ENCODE peak calls at places on chromosomes 5 and 9, in seven cellular contexts. Z, L, S, B, Q, C and I are unnamed samples. For H3K27me3, the result is how much of the 10 kb centered on the place peaks cover.

GRCh38 chr9:127214421-127215265 is 49.9 kb upstream of the GARNL3 start:
- DNase-seq in S (peak), C (peak), Z (peak), L (no peak), B (peak), Q (no peak), I (no peak)

GRCh38 chr5:24535646-24536045 is 109.1 kb downstream of the CDH10 start:
- DNase-seq in S (no peak), Z (peak), Q (no peak), C (no peak), L (no peak), B (no peak), I (no peak)

GRCh38 chr5:111680737-111681413 is 76.1 kb downstream of the NREP start:
- DNase-seq in S (no peak), Z (no peak), B (peak), C (no peak), L (peak), Q (peak), I (peak)

GRCh38 chr5:59099270-59099994 is 516.6 kb downstream of the RAB3C start:
- DNase-seq in S (no peak), Q (no peak), L (peak), C (peak), Z (no peak), B (no peak), I (no peak)

GRCh38 chr9:99307846-99308245 is 85.8 kb downstream of the SEC61B start:
- DNase-seq in Z (no peak), L (no peak), S (no peak), C (no peak), Q (no peak), B (no peak), I (no peak)

GRCh38 chr5:74546796-74547195 is 93.7 kb downstream of the ENC1 start:
- DNase-seq in Q (no peak), S (no peak), C (no peak), L (no peak), B (no peak), Z (no peak), I (no peak)

GRCh38 chr5:137220523-137220927 is 278.6 kb downstream of the SPOCK1 start:
- DNase-seq in C (no peak), Q (no peak), Z (peak), B (peak), L (peak), S (no peak), I (peak)

GRCh38 chr5:134567651-134568338 is 42.3 kb downstream of the JADE2 start:
- DNase-seq in C (no peak), Z (no peak), L (no peak), Q (no peak), S (peak), B (no peak), I (no peak)

GRCh38 chr9:89519393-89519805 is 21.5 kb upstream of the SEMA4D start:
- DNase-seq in Q (no peak), S (peak), B (no peak), C (no peak), L (no peak), Z (no peak), I (no peak)

GRCh38 chr5:178310130-178310865 is 77.7 kb upstream of the PHYKPL start:
- DNase-seq in B (peak), Z (no peak), Q (peak), C (no peak), S (peak), L (no peak), I (no peak)

GRCh38 chr9:136363106-136363605 is 388 bp downstream of the DNLZ start:
- DNase-seq in B (peak), Z (peak), C (peak), Q (peak), S (peak), L (peak), I (peak)

GRCh38 chr5:78610163-78610583 is 38.4 kb downstream of the LHFPL2 start:
- DNase-seq in C (no peak), B (no peak), L (no peak), S (no peak), Z (no peak), Q (no peak), I (no peak)

GRCh38 chr5:5289537-5289936 is 132.9 kb upstream of the ICE1 start:
- DNase-seq in L (no peak), B (no peak), S (no peak), Z (no peak), C (no peak), Q (no peak), I (no peak)

GRCh38 chr5:172818081-172818480 is 16.0 kb upstream of the ERGIC1 start:
- DNase-seq in L (no peak), S (no peak), B (no peak), Q (no peak), Z (no peak), C (no peak), I (no peak)

GRCh38 chr5:158837908-158838307 is 261.8 kb downstream of the EBF1 start:
- DNase-seq in B (no peak), L (no peak), S (no peak), Z (no peak), Q (no peak), C (no peak), I (no peak)

GRCh38 chr9:114786251-114786650 is 19.6 kb downstream of the TNFSF15 start:
- DNase-seq in B (no peak), C (no peak), L (no peak), Q (no peak), S (no peak), Z (no peak), I (no peak)

GRCh38 chr5:177402271-177403043 is 2.0 kb upstream of the PFN3 start:
- DNase-seq in Q (peak), B (peak), S (peak), Z (peak), L (peak), C (peak), I (no peak)

GRCh38 chr9:125654121-125654520 is 52.9 kb downstream of the MAPKAP1 start:
- DNase-seq in Q (no peak), S (no peak), L (no peak), Z (peak), C (no peak), B (no peak), I (no peak)

GRCh38 chr9:129609486-129610192 is 11.3 kb downstream of the C9orf50 start:
- DNase-seq in L (no peak), Z (no peak), S (peak), C (peak), B (peak), Q (peak), I (no peak)

GRCh38 chr9:136090060-136090735 is 4.9 kb downstream of the NACC2 start:
- DNase-seq in B (peak), L (no peak), S (no peak), Q (peak), Z (no peak), C (no peak), I (no peak)

GRCh38 chr9:93467062-93467416 is 13.7 kb upstream of the FAM120AOS start:
- DNase-seq in Q (no peak), L (no peak), S (no peak), Z (no peak), C (no peak), B (no peak), I (no peak)

GRCh38 chr5:102681403-102681983 is 73.6 kb upstream of the PAM start:
- DNase-seq in L (no peak), S (no peak), Z (peak), C (peak), B (peak), Q (peak), I (no peak)

GRCh38 chr9:117340422-117340821 is 74.4 kb downstream of the ASTN2 start:
- DNase-seq in Q (no peak), C (no peak), B (no peak), L (no peak), Z (no peak), S (no peak), I (no peak)

GRCh38 chr5:53642006-53642405 is 81.6 kb downstream of the NDUFS4 start:
- DNase-seq in L (peak), S (no peak), C (no peak), B (no peak), Z (no peak), Q (no peak), I (peak)

GRCh38 chr9:118148990-118149389 is 444.8 kb downstream of the TLR4 start:
- DNase-seq in C (no peak), S (no peak), B (no peak), Q (no peak), Z (peak), L (no peak), I (no peak)

GRCh38 chr5:158498959-158499679 is 600.6 kb downstream of the EBF1 start:
- DNase-seq in Q (no peak), C (no peak), B (no peak), S (no peak), L (no peak), Z (no peak), I (no peak)

GRCh38 chr5:33102551-33102950 is 338.2 kb upstream of the TARS1 start:
- DNase-seq in S (no peak), Q (no peak), L (no peak), Z (no peak), B (no peak), C (no peak), I (no peak)

GRCh38 chr5:145776886-145777285 is 58.3 kb downstream of the PRELID2 start:
- DNase-seq in S (no peak), C (no peak), Q (no peak), B (no peak), L (no peak), Z (no peak), I (no peak)

GRCh38 chr9:80892703-80893102 is 796.6 kb downstream of the TLE1 start:
- DNase-seq in Q (no peak), S (no peak), C (no peak), B (no peak), L (no peak), Z (no peak), I (no peak)

GRCh38 chr5:31048282-31048974 is 145.1 kb upstream of the CDH6 start:
- DNase-seq in Q (no peak), Z (no peak), S (no peak), B (no peak), L (no peak), C (no peak), I (no peak)

GRCh38 chr5:34626036-34626435 is 30.1 kb upstream of the RAI14 start:
- DNase-seq in B (no peak), Z (no peak), Q (no peak), L (no peak), C (no peak), S (no peak), I (no peak)

DNA sequence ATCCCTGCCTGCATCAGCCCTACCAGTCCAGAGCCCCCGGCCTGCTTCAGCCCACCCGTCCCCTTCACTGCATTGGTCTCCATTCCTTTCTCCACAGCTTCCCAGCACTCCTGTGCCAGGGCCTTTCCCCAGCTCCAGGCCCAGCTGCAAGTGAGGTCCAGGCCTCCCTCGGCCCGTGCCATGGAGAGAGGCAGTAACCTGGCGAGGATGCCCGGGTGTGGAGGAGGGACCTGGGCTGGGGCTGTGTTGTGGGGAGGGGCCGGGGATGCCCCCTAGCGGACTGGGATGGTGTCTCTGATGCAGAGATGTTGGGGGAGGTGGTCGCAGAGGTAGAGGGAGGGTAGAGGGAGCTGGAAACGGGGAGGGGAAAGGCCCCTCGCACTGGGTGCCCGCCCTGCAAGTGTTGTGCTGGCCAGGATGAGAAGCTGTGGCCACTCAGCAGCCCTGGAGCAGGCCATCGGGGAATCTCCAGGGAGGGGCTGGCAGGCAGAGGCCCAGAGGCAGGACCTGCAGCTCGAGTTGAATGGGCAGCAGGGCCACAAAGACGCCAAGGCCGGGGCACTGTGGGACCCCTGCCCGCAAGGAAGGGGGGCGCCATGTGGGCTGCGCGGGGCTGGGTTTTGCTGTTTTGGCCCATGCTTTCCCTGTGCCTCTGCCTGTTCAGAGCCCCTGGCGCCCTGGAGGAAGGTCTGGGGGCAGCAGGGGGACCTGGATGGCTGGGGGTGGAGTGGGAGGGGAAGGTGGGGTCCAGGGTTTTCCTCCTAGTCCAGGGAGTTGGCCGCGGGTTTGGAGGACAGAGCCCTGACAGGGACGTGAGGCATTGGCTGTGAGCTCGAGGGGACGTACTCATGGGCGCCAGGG is 26.0 kb upstream of the NKD2 start:
- DNase-seq in Q (no peak), C (no peak), B (peak), S (no peak), Z (peak), L (no peak), I (no peak)
- TF ChIP-seq CTCF in Q (no peak), C (no peak), B (peak), S (no peak), Z (peak), L (no peak), I (peak)

DNA sequence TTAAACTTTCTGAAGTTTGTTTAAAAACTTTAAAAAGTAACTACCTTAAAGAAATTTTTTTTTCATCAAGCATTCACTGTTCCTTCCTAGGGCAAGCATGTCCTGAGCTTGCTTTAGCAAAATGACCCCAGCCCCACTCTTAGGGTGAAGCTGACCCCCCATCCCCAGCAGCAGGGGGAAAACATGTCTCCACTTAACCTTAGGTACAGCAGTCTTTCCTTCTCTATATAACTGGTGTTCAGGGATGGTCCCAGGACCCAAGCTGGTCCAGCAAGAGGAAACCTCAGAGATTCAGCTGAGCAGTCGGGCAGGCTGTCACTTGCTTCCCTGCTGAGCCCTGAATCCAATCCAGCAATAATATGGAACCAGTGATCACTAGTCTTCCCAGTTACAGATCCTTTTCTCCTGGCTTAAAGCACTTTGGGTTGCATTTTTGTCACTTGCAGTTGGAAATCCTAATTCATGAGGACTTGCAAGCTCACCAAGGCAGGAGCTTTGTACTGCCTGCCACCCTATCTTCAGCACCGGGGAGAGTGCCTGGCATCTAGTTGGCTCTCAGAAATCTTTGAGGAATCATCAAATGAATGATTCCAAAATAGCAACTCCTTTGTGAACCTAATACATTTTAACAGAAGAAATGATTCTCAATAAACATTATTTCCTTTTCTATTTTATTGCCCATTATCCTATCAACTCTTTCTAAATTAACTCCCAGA is 91.2 kb downstream of the FSTL4 start:
- DNase-seq in L (no peak), B (no peak), Z (no peak), C (no peak), Q (no peak), S (no peak), I (no peak)
- H3K4me3 ChIP-seq in L (no peak), B (no peak), Z (no peak), C (no peak), Q (no peak), S (no peak), I (no peak)

DNA sequence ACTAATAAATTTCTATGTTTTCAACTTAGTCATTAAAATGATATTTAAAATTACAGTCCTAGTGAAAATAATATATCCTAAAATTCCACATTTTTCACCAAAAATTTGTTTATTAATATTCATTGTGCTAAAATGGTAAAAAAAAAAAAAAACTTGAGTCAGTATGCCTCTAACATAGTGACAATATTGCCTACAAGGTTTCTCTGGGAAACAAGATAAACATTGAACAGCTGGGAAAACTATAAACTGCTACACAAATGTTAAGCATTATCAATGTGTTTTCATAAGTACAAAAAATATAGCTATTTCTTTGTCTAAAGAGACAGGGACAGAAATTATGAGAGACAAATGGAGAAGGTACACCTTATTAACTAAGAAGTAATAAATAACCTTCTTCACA is 85.3 kb downstream of the DTWD2 start:
- DNase-seq in C (no peak), S (no peak), Z (no peak), Q (no peak), B (no peak), L (no peak), I (no peak)
- H3K27me3 ChIP-seq in C (under half), S (under half), Z (under half), Q (under half), B (under half), L (under half), I (under half)

DNA sequence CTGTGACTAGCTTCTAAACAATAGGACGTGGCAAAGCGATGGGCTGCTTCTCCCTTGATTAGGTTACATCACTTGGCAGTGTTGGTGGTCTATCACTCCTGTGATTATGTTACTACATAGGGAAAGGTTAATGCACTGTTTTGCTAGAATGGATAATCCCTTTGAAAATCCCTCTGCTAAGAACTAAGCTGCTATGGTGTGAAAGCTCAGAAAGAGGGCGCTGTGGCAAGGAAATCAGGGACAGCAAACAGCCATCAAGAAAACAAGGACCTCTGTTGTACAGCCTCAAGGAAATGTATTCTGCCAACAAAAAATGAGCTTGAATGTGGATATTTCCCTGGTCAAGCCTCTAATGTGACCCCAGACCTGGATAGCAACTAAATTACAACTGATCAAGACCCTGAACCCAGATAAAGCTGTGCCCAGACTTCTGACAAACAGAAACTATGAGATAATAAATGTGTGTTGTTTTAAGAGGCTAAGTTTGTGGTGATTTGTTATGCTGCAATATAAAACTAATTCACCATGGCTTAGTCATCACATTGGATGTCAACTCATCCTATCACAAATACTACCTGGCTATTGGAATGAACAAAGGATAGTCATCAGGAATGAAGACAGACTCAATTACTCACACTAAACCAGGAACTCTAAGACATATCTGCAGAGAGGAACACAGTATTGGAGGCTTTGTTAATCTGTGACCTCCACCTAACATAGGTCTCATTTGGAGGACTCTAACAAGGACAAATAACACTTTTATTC is 1215.9 kb downstream of the EFNA5 start:
- DNase-seq in C (no peak), L (peak), S (no peak), Z (peak), B (peak), Q (no peak), I (no peak)
- TF ChIP-seq CTCF in C (no peak), L (peak), S (no peak), Z (peak), B (peak), Q (no peak), I (peak)

DNA sequence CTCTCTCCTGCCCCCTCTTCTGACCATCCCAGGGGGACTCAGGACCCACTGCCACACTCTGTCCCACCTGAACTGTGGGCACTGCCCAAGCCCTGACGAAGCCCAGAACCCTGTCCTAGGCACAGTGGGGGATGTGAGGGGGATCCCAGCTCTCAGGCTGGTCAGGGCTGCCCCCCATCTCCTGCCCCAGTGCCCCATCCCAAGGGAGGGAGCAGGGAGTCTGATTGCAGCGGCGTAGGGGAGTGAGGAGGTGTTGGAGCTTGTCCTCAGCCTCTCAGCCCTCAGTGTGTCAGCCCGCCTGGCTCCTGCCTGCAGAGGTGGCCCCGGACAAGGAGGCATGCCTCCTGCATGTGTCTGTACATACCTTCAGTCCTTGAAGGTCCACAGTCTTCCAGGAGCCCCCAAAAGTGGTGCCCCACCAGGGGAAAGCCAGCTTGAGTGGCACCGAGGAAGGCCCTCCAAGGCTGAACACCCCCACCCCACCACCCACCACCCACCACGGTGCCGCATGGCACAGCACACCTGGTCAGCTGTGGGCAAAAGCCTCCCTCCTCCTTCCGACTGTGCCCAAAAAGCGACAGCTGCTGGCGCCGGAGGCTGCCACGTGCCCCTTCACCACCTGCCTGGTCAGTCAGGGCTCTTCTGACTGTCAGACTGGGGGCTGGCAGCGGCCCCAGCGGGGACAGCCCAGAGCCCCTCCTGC is 930 bp downstream of the SARDH start:
- DNase-seq in L (no peak), Q (no peak), B (peak), Z (no peak), S (no peak), C (no peak), I (no peak)
- H3K4me3 ChIP-seq in L (no peak), Q (no peak), B (peak), Z (peak), S (no peak), C (no peak), I (no peak)